ENCODE peak calls at places on chromosome 19, in six cellular contexts. W is keratinocyte, S is mammary epithelial cell, K is ovary, Y is esophagus squamous epithelium, U is Peyer's patch. Z is an unnamed sample. For H3K36me3, the result is how much of the 10 kb centered on the place peaks cover.

GRCh38 chr19:13781547-13781946 is 7.3 kb downstream of the C19orf53 start:
- DNase-seq in S (peak), W (no peak), U (no peak), K (peak), Y (no peak), Z (peak)

GRCh38 chr19:56112313-56112709 is 8.8 kb downstream of the ZNF787 start:
- DNase-seq in K (no peak), Y (no peak), S (no peak), U (no peak), W (no peak), Z (no peak)

GRCh38 chr19:3547301-3547731 is 8.3 kb downstream of the TEKTIP1 start:
- DNase-seq in W (no peak), K (no peak), Y (no peak), U (no peak), S (no peak), Z (no peak)

GRCh38 chr19:1658446-1659433 is 6.3 kb upstream of the TCF3 start:
- DNase-seq in U (no peak), W (no peak), K (no peak), Y (no peak), S (no peak), Z (peak)

GRCh38 chr19:38319421-38320258 is at the start of gene KCNK6:
- DNase-seq in W (no peak), Y (no peak), K (peak), S (peak), U (peak), Z (no peak)

GRCh38 chr19:6481541-6482342 is at the start of gene DENND1C:
- DNase-seq in K (no peak), Y (peak), U (no peak), S (no peak), W (no peak), Z (peak)

GRCh38 chr19:855142-855541 is 3.0 kb downstream of the ELANE start:
- DNase-seq in Y (no peak), S (no peak), U (no peak), K (no peak), W (no peak), Z (no peak)

GRCh38 chr19:33186835-33187540 is 7.1 kb upstream of the LRP3 start:
- DNase-seq in Y (no peak), W (no peak), S (no peak), U (peak), K (no peak), Z (peak)

GRCh38 chr19:4393947-4394590 is 6.3 kb downstream of the SH3GL1 start:
- DNase-seq in K (no peak), S (no peak), Y (no peak), U (no peak), W (no peak), Z (no peak)

GRCh38 chr19:53909471-53910169 is 542 bp downstream of the CACNG7 start:
- DNase-seq in U (no peak), W (no peak), S (no peak), Y (no peak), K (no peak), Z (peak)

GRCh38 chr19:55552620-55553019 is 7.3 kb upstream of the SBK3 start:
- DNase-seq in Y (no peak), U (no peak), K (no peak), S (peak), W (no peak), Z (no peak)

GRCh38 chr19:7159105-7159933 is 89.8 kb downstream of the ZNF557 start:
- DNase-seq in S (no peak), W (no peak), Y (no peak), U (no peak), K (no peak), Z (no peak)

GRCh38 chr19:15268192-15268927 is 36.1 kb upstream of the EPHX3 start:
- DNase-seq in S (no peak), U (no peak), K (no peak), Y (no peak), W (no peak), Z (no peak)

GRCh38 chr19:3033595-3034193 is 4.6 kb upstream of the TLE2 start:
- DNase-seq in K (no peak), U (peak), S (no peak), Y (no peak), W (no peak), Z (no peak)

GRCh38 chr19:3805859-3806258 is 19.7 kb upstream of the MATK start:
- DNase-seq in K (no peak), S (no peak), W (no peak), Y (no peak), U (no peak), Z (no peak)

GRCh38 chr19:7197169-7197759 is 97.0 kb downstream of the INSR start:
- DNase-seq in Y (peak), K (peak), S (peak), U (peak), W (peak), Z (peak)

GRCh38 chr19:55189424-55189823 is 9.3 kb upstream of the SYT5 start:
- DNase-seq in K (no peak), U (no peak), W (peak), Y (no peak), S (peak), Z (no peak)

GRCh38 chr19:39543477-39543857 is 3.5 kb upstream of the EID2 start:
- DNase-seq in W (peak), U (no peak), S (peak), K (no peak), Y (no peak), Z (no peak)

GRCh38 chr19:39539165-39539518 is 819 bp downstream of the EID2 start:
- DNase-seq in U (no peak), S (peak), Y (no peak), W (no peak), K (no peak), Z (no peak)

GRCh38 chr19:39539519-39540332 is at the start of gene EID2:
- DNase-seq in W (peak), K (peak), S (peak), Y (peak), U (peak), Z (peak)

GRCh38 chr19:39542198-39542597 is 2.2 kb upstream of the EID2 start:
- DNase-seq in U (no peak), Y (no peak), W (no peak), S (no peak), K (no peak), Z (no peak)

DNA sequence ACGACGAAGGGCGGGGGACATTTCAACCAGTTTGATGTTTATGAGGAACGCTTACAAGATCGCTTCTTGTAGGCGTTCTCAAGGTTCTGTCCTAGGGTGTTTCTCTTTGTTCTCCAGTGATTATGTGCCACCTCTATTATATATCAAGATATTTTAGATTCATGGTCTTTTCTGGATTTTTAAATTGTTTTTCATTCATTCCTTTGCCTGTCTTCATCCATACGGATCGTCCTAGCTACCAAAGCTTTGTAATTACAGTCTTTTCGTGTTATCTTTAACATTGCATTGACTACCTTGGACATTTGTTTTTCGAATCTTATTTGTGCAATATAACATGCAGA is 342 bp upstream of the EID2 start:
- DNase-seq in S (no peak), U (no peak), Y (no peak), W (no peak), K (no peak), Z (no peak)
- TF ChIP-seq CTCF in S (no peak), U (no peak), Y (no peak), W (no peak), K (no peak), Z (no peak)

GRCh38 chr19:42275103-42275502 is 6.1 kb downstream of the CIC start:
- DNase-seq in S (no peak), K (peak), U (peak), W (no peak), Y (no peak), Z (no peak)

GRCh38 chr19:42273407-42274064 is 4.5 kb downstream of the CIC start:
- DNase-seq in K (peak), S (no peak), Y (no peak), U (peak), W (no peak), Z (peak)

GRCh38 chr19:42272989-42273406 is 3.9 kb downstream of the CIC start:
- DNase-seq in W (no peak), Y (no peak), S (no peak), K (no peak), U (no peak), Z (peak)

GRCh38 chr19:42275517-42275916 is 6.5 kb downstream of the CIC start:
- DNase-seq in S (no peak), K (no peak), W (no peak), Y (no peak), U (no peak), Z (no peak)

DNA sequence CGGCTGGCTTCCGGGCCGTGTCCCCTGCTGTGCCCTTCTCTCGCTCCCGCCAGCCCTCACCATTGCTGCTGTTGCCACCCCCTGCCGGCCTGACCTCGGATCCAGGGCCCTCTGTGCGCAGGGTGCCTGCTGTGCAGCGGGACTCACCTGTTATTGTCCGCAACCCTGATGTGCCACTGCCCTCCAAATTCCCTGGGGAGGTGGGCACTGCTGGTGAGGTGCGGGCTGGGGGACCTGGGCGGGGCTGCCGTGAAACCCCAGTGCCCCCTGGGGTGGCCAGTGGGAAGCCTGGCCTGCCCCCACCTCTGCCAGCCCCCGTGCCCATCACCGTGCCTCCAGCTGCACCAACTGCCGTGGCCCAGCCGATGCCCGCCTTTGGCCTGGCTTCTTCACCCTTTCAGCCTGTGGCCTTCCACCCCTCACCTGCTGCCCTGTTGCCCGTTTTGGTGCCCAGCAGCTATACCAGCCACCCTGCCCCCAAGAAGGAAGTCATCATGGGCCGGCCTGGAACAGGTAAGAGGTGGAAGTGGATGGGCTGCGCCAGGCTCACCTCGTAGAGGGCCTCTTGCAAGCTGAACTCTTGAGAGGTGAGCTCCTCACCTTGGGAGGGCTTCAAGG is 5.1 kb downstream of the CIC start:
- DNase-seq in U (peak), Y (no peak), S (no peak), K (peak), W (no peak), Z (peak)
- H3K36me3 ChIP-seq in U (under half), Y (under half), S (under half), K (under half), W (under half), Z (under half)

GRCh38 chr19:27746691-27747380 is 1466.1 kb downstream of the UQCRFS1 start:
- DNase-seq in W (no peak), Y (no peak), U (peak), K (peak), S (peak), Z (peak)
- H3K27ac ChIP-seq in W (no peak), Y (no peak), U (no peak), K (no peak), S (no peak), Z (no peak)

DNA sequence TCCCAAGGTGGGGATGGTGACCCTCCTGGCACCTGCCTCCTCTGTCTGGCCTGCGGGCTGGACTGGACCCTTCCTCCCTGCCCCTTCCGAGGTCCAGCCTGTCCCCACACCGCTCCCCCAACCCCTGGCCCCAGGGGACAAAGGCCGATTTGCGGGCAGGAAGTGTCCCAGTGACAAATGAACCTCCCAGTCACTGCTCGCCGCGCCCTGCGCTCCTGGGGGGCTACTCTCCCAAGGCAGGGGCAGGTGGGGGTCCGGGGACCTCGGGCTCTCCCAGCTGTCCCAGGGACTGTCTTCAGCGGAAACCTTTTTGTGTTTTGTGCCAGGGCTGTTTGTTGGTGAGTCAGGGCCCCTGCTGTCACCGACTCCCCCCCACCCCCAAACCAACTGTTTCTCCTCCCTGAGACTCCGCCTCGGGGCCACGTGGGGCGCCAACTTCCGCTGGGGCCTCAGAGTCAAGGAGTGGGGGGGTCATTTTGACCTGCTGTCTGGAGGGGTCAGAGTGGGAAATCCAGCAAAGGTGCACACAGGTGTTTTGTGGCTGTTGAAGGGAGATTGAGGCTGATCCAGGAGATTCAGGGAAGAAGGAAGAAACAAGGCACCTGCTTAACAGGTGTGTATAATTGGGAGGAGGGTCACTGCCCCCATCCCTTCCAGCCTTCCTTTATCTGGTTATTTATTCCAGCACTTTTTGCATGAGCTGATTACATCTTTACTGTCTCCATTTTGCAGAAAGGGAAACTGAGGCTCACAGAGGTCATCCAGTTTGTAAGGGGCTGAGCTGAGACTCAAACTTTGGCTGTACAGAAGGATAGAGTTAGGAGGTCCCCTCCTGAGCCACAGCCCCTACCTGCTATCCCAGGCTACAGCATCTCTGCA is 831 bp downstream of the PGPEP1 start:
- DNase-seq in W (no peak), S (no peak), K (peak), U (peak), Y (no peak), Z (peak)
- TF ChIP-seq CTCF in W (no peak), S (peak), K (no peak), U (no peak), Y (no peak), Z (no peak)

DNA sequence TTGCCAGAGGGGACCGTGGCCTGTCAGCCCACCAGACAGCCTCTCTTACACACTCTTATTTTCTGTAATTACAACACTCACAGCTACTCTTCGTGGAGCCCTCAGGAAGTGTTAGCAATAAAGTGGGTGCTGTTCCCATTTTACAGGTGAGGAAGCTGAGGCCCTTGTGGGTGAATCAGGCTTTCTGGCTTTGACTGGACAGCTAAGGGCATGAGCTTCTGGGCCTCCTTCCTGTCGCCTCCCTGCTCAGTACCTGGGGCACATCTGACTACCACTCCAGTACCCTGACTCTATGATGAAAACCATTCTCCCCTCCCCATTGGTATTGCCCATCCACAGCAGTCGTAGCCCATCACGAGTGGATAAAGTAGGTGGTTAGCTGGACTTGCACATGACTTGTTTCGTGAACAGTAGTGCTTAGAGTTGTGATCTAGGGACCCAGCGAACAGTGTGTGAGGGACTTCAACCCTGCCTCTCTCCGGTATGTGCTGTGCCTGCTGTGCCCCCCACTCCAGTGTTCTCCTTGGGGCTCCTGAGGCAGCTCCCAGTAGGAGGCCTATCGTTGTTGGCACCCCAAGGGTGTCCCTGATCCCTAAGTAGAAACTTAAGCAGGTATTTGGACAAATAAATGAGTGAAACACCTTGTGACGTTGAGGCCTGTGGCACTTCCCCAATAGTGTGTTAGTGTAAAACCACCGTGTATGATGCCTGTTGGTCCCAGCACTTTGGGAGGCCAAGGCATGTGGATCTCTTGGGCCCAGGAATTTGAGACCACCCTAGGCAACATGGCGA is 38.6 kb downstream of the GATAD2A start:
- DNase-seq in S (no peak), U (no peak), W (no peak), Y (no peak), K (no peak), Z (peak)
- H3K36me3 ChIP-seq in S (under half), U (under half), W (under half), Y (under half), K (under half), Z (under half)

GRCh38 chr19:34319785-34320184 is 45.2 kb upstream of the GPI start:
- DNase-seq in S (peak), K (peak), Y (no peak), W (no peak), U (no peak), Z (no peak)
- H3K27ac ChIP-seq in S (no peak), K (no peak), Y (peak), W (no peak), U (peak), Z (no peak)

GRCh38 chr19:47097396-47098217 is 16.0 kb downstream of the ZC3H4 start:
- DNase-seq in K (no peak), U (no peak), W (no peak), S (peak), Y (no peak), Z (peak)

GRCh38 chr19:47098608-47099007 is 15.0 kb downstream of the ZC3H4 start:
- DNase-seq in K (no peak), Y (no peak), U (no peak), S (no peak), W (no peak), Z (no peak)

GRCh38 chr19:47099576-47100050 is 14.0 kb downstream of the ZC3H4 start:
- DNase-seq in Y (no peak), K (no peak), U (no peak), W (no peak), S (no peak), Z (no peak)

GRCh38 chr19:47102561-47103135 is 10.9 kb downstream of the ZC3H4 start:
- DNase-seq in W (no peak), K (no peak), S (no peak), Y (no peak), U (no peak), Z (no peak)

DNA sequence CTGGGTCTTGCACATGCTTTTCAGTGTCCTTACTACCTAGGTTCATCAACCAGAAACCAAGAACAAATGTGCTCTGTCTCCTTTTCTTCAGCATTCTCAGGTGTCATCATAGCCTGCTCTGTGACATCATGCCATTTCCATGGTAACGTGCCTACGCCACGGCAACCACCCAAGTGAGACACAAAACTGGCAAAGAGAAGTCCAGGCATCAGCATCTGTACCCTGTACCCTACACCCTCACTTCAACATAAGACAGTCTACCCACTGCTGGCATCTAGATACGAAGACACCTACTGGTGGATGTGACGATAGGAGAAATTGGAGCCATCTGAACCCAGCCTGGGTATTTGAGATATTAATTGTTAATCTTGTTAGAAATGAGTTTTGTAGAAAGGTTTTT is 13.3 kb downstream of the ZC3H4 start:
- DNase-seq in S (no peak), Y (no peak), W (no peak), U (no peak), K (no peak), Z (no peak)
- TF ChIP-seq CTCF in S (no peak), Y (no peak), W (no peak), U (no peak), K (no peak), Z (no peak)

GRCh38 chr19:47070756-47071155 is 22.3 kb upstream of the TMEM160 start:
- DNase-seq in Y (no peak), U (no peak), S (no peak), W (no peak), K (no peak), Z (no peak)

GRCh38 chr19:47067215-47067847 is 18.9 kb upstream of the TMEM160 start:
- DNase-seq in K (no peak), Y (no peak), W (no peak), S (no peak), U (no peak), Z (no peak)

GRCh38 chr19:47069795-47070194 is 21.4 kb upstream of the TMEM160 start:
- DNase-seq in K (no peak), Y (no peak), U (no peak), W (no peak), S (no peak), Z (no peak)

GRCh38 chr19:47068246-47068645 is 19.8 kb upstream of the TMEM160 start:
- DNase-seq in Y (no peak), U (no peak), K (no peak), S (no peak), W (no peak), Z (no peak)

DNA sequence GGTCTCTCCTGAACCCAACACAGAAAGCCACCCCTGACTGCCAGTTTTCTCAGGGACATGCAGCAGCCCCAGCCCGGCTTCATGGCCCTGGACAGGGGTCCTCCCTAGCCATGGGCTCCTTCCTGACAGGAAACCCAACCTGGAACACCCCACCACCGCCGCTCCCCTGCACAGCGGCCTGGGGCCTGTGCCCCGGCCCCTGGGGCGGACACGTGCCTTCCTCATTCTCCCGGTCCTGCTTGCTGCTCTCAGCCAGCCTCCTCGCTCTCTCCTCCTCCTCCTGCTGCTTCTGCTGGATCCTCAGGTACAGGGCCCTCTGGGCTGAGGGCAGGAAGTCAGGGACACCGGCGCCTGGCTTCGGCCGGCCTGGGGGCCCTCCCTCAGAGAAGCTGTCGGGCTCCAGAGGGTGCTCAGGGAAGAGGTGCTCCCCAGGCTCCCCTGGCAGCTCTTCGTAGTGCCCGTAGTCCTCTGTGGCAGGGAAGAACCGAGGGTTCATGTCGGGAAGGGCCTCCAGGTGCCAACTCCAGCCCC is 20.5 kb upstream of the TMEM160 start:
- DNase-seq in K (no peak), Y (no peak), S (no peak), W (no peak), U (no peak), Z (no peak)
- H3K36me3 ChIP-seq in K (under half), Y (under half), S (under half), W (under half), U (half or more), Z (under half)

Z was measured in kidney.